ENCODE peak calls at places on chromosomes 6 and 20, in eight cellular contexts. N is stimulated activated CD4-positive, alpha-beta T cell treated with anti-CD3 and anti-CD28 coated beads, Interleukin-1b, Interleukin-23, amount 100 ng/mL, for 1 hour; B is bronchial epithelial cell; J is BE2C; Q is amniotic stem cell; O is NCI-H524; K is nucleus accumbens; F is activated gamma-delta T cell treated with Interleukin-2 at 50 U/mL for 16 hours. H is an unnamed sample.
A peak's percentile ranks its signal among the peaks of the same experiment; 100 is the strongest.

GRCh38 chr6:38815250-38815649 is 100.1 kb downstream of the DNAH8 start:
- DNase-seq in Q (no peak), N (no peak), J (no peak), F (no peak), K (no peak), O (no peak), B (no peak), H (no peak)

GRCh38 chr6:110541701-110542309 is 65.4 kb upstream of the SLC22A16 start:
- DNase-seq in N (no peak), Q (no peak), K (peak; percentile 91), J (no peak), O (no peak), B (no peak), F (no peak), H (no peak)

GRCh38 chr6:133964702-133965101 is 11.7 kb downstream of the TBPL1 start:
- DNase-seq in K (no peak), N (no peak), Q (no peak), J (no peak), F (no peak), O (no peak), B (no peak), H (no peak)

GRCh38 chr6:151340206-151340978 is 51.0 kb downstream of the ZBTB2 start:
- DNase-seq in F (no peak), B (no peak), Q (no peak), J (no peak), K (no peak), O (no peak), N (no peak), H (no peak)

GRCh38 chr6:74932214-74932923 is 273.5 kb downstream of the COL12A1 start:
- DNase-seq in J (no peak), Q (no peak), O (no peak), B (no peak), N (no peak), F (no peak), K (no peak), H (no peak)

GRCh38 chr6:35507221-35507620 is 5.5 kb downstream of the TULP1 start:
- DNase-seq in B (no peak), F (no peak), K (no peak), O (no peak), J (no peak), N (no peak), Q (no peak), H (peak; percentile 33)

GRCh38 chr6:114342826-114343781 is at the start of gene HS3ST5:
- DNase-seq in N (no peak), Q (peak; percentile 16), K (peak; percentile 81), B (no peak), F (no peak), O (peak; percentile 75), J (peak; percentile 90), H (peak; percentile 37)

GRCh38 chr6:118562959-118563358 is 14.9 kb downstream of the PLN start:
- DNase-seq in O (no peak), J (no peak), F (no peak), Q (no peak), N (no peak), B (peak; percentile 25), K (no peak), H (no peak)

GRCh38 chr6:131013495-131013894 is 49.5 kb downstream of the EPB41L2 start:
- DNase-seq in O (no peak), F (no peak), J (no peak), N (no peak), B (no peak), Q (peak; percentile 37), K (no peak), H (no peak)

GRCh38 chr6:22737331-22737730 is 168.0 kb downstream of the HDGFL1 start:
- DNase-seq in J (peak; percentile 64), B (peak; percentile 29), F (no peak), K (peak; percentile 41), N (no peak), Q (peak; percentile 1), O (peak; percentile 55), H (peak; percentile 9)

GRCh38 chr20:52105045-52105572 is 86.5 kb downstream of the ZFP64 start:
- DNase-seq in B (no peak), J (peak; percentile 63), O (peak; percentile 32), F (no peak), N (no peak), Q (no peak), K (no peak), H (peak; percentile 17)

H was measured in thyroid gland.